ENCODE peak calls at places on chromosomes 1 and 21, in eight cellular contexts. C is heart left ventricle; Q is activated T-cell treated with anti-CD3 and anti-CD28 coated beads, Interleukin-2, amount 50 U/mL, for 48 hours; F is NCI-H1105; B is GM23338; V is activated CD4-positive, alpha-beta T cell treated with anti-CD3 and anti-CD28 coated beads, Interleukin-2, amount 50 U/mL, for 1 hour; I is head of caudate nucleus; W is D341Med. N is an unnamed sample.

GRCh38 chr1:192474080-192474683 is 101.4 kb upstream of the RGS1 start:
- DNase-seq in C (no peak), Q (no peak), F (peak; percentile 42), B (peak; percentile 71), V (no peak), I (peak; percentile 6), W (peak; percentile 46), N (peak; percentile 57)

GRCh38 chr1:173917635-173918493 is 737 bp upstream of the SERPINC1 start:
- DNase-seq in C (no peak), Q (no peak), F (no peak), B (no peak), V (no peak), I (no peak), W (no peak), N (no peak)

GRCh38 chr1:170560681-170561285 is 28.8 kb downstream of the GORAB start:
- DNase-seq in C (no peak), Q (no peak), F (no peak), B (no peak), V (no peak), I (no peak), W (no peak), N (no peak)

GRCh38 chr1:35935989-35936388 is 5.1 kb downstream of the AGO3 start:
- DNase-seq in C (no peak), Q (no peak), F (no peak), B (no peak), V (no peak), I (no peak), W (no peak), N (no peak)

GRCh38 chr21:33514234-33514633 is 22.7 kb upstream of the DNAJC28 start:
- DNase-seq in C (no peak), Q (no peak), F (no peak), B (no peak), V (no peak), I (no peak), W (no peak), N (no peak)

GRCh38 chr1:152533327-152533938 is 19.2 kb downstream of the CRCT1 start:
- DNase-seq in C (no peak), Q (peak; percentile 65), F (no peak), B (peak; percentile 92), V (no peak), I (peak; percentile 15), W (no peak), N (peak; percentile 43)

GRCh38 chr1:235918032-235918431 is 51.3 kb upstream of the LYST start:
- DNase-seq in C (no peak), Q (no peak), F (no peak), B (no peak), V (no peak), I (no peak), W (no peak), N (peak; percentile 80)

GRCh38 chr1:211258756-211259595 is at the start of gene RCOR3:
- DNase-seq in C (peak; percentile 97), Q (peak; percentile 97), F (peak; percentile 93), B (peak; percentile 90), V (peak; percentile 90), I (peak; percentile 95), W (peak; percentile 97), N (peak; percentile 96)

GRCh38 chr1:79355073-79355472 is 348.5 kb upstream of the ADGRL4 start:
- DNase-seq in C (no peak), Q (no peak), F (no peak), B (no peak), V (no peak), I (no peak), W (no peak), N (no peak)

GRCh38 chr1:32361308-32361673 is 994 bp downstream of the FAM229A start:
- DNase-seq in C (no peak), Q (no peak), F (no peak), B (peak; percentile 71), V (no peak), I (no peak), W (no peak), N (no peak)

GRCh38 chr1:164673584-164674214 is 114.7 kb downstream of the PBX1 start:
- DNase-seq in C (no peak), Q (no peak), F (no peak), B (peak; percentile 84), V (no peak), I (no peak), W (peak; percentile 59), N (peak; percentile 3)

GRCh38 chr1:23751050-23751814 is 8.0 kb downstream of the ELOA start:
- DNase-seq in C (peak; percentile 29), Q (peak; percentile 46), F (peak; percentile 11), B (peak; percentile 79), V (peak; percentile 15), I (no peak), W (peak; percentile 79), N (peak; percentile 44)

GRCh38 chr1:215517441-215517891 is 49.6 kb upstream of the KCTD3 start:
- DNase-seq in C (no peak), Q (no peak), F (peak; percentile 5), B (peak; percentile 53), V (no peak), I (peak; percentile 53), W (peak; percentile 37), N (peak; percentile 21)

GRCh38 chr1:116157096-116157495 is 45.9 kb downstream of the MAB21L3 start:
- DNase-seq in C (no peak), Q (no peak), F (no peak), B (no peak), V (no peak), I (no peak), W (no peak), N (no peak)

GRCh38 chr1:21099034-21099868 is 77.4 kb downstream of the EIF4G3 start:
- DNase-seq in C (no peak), Q (no peak), F (no peak), B (no peak), V (no peak), I (no peak), W (no peak), N (no peak)

GRCh38 chr1:192010406-192010805 is 147.9 kb upstream of the RGS18 start:
- DNase-seq in C (no peak), Q (no peak), F (no peak), B (no peak), V (no peak), I (no peak), W (no peak), N (no peak)

GRCh38 chr1:206505702-206506375 is 1.5 kb upstream of the RASSF5 start:
- DNase-seq in C (no peak), Q (no peak), F (no peak), B (peak; percentile 61), V (no peak), I (no peak), W (no peak), N (no peak)

GRCh38 chr1:239816090-239816812 is 275.4 kb upstream of the FMN2 start:
- DNase-seq in C (no peak), Q (no peak), F (no peak), B (peak; percentile 77), V (no peak), I (peak; percentile 15), W (peak; percentile 45), N (no peak)

GRCh38 chr1:96416111-96416595 is 305.4 kb upstream of the PTBP2 start:
- DNase-seq in C (peak; percentile 48), Q (no peak), F (no peak), B (no peak), V (no peak), I (no peak), W (no peak), N (peak; percentile 8)

N was measured in NCI-H2171 treated with DMSO at 0.1 percent for 48 hours.